ENCODE peak calls at places on chromosomes 16 and 17, in four cellular contexts. U is amygdala, K is HFFc6, O is small intestine. S is an unnamed sample.

GRCh38 chr16:1181715-1182671 is 29.1 kb downstream of the CACNA1H start:
- DNase-seq in K (peak), O (no peak), U (no peak), S (no peak)

GRCh38 chr17:43517161-43517560 is 29.0 kb downstream of the ETV4 start:
- DNase-seq in U (no peak), K (no peak), O (no peak), S (no peak)

GRCh38 chr17:47736501-47737211 is 3.6 kb downstream of the TBX21 start:
- DNase-seq in K (no peak), U (no peak), O (no peak), S (no peak)

GRCh38 chr16:2692251-2692947 is 10.1 kb downstream of the KCTD5 start:
- DNase-seq in O (no peak), K (no peak), U (peak), S (no peak)

GRCh38 chr16:24568392-24568791 is 29.0 kb downstream of the RBBP6 start:
- DNase-seq in U (no peak), K (no peak), O (no peak), S (no peak)

GRCh38 chr17:75922963-75923874 is 17.6 kb downstream of the FBF1 start:
- DNase-seq in O (peak), U (no peak), K (no peak), S (no peak)

GRCh38 chr17:78759203-78759968 is 22.7 kb downstream of the CYTH1 start:
- DNase-seq in K (no peak), O (no peak), U (no peak), S (no peak)

GRCh38 chr17:74780443-74781238 is 4.5 kb upstream of the NAT9 start:
- DNase-seq in O (peak), U (no peak), K (peak), S (peak)

GRCh38 chr16:49755291-49755611 is 100.7 kb downstream of the ZNF423 start:
- DNase-seq in O (peak), K (no peak), U (no peak), S (peak)

GRCh38 chr17:81403671-81404534 is 8.6 kb downstream of the BAHCC1 start:
- DNase-seq in K (no peak), O (no peak), U (no peak), S (no peak)

GRCh38 chr17:9189870-9190269 is 168.6 kb downstream of the NTN1 start:
- DNase-seq in K (no peak), U (no peak), O (peak), S (no peak)

S was measured in HT-29.